ENCODE peak calls at places on chromosomes 12 and 14, in five cellular contexts. N is M059J, X is T-helper 1 cell, D is LoVo, L is T1000. M is an unnamed sample.

GRCh38 chr12:54431911-54432814 is 13.1 kb upstream of the ITGA5 start:
- DNase-seq in N (peak), D (peak), L (no peak), X (no peak), M (peak)

GRCh38 chr12:49854976-49855375 is 12.1 kb upstream of the BCDIN3D start:
- DNase-seq in X (no peak), D (no peak), L (no peak), N (no peak), M (no peak)

GRCh38 chr12:27236498-27236897 is 7.6 kb upstream of the STK38L start:
- DNase-seq in D (peak), N (peak), X (no peak), L (no peak), M (peak)

GRCh38 chr12:17322090-17322489 is 716.1 kb upstream of the LMO3 start:
- DNase-seq in X (no peak), D (no peak), L (no peak), N (no peak), M (no peak)

GRCh38 chr12:96677363-96677762 is 188.0 kb downstream of the CFAP54 start:
- DNase-seq in N (no peak), X (no peak), L (no peak), D (no peak), M (no peak)

GRCh38 chr12:30795660-30796507 is 41.1 kb upstream of the CAPRIN2 start:
- DNase-seq in L (peak), D (peak), N (peak), X (no peak), M (peak)

GRCh38 chr14:22190411-22191191 is 398.4 kb downstream of the DAD1 start:
- DNase-seq in D (no peak), X (no peak), L (no peak), N (peak), M (no peak)

GRCh38 chr14:60116181-60116580 is 24.5 kb downstream of the PCNX4 start:
- DNase-seq in X (no peak), L (no peak), D (no peak), N (no peak), M (no peak)

GRCh38 chr14:50718949-50719348 is 50.8 kb upstream of the SAV1 start:
- DNase-seq in N (no peak), D (no peak), L (no peak), X (no peak), M (no peak)

GRCh38 chr14:71751264-71751663 is 181.0 kb upstream of the RGS6 start:
- DNase-seq in D (no peak), N (peak), L (no peak), X (no peak), M (peak)

GRCh38 chr14:51079489-51079888 is 15.4 kb downstream of the TRIM9 start:
- DNase-seq in D (no peak), X (no peak), L (no peak), N (no peak), M (no peak)

GRCh38 chr14:67734675-67735074 is 33.0 kb downstream of the RDH12 start:
- DNase-seq in D (no peak), X (no peak), N (peak), L (no peak), M (no peak)

GRCh38 chr12:60257063-60257462 is 661.2 kb downstream of the SLC16A7 start:
- DNase-seq in D (peak), L (peak), X (no peak), N (peak), M (peak)